ENCODE peak calls at places on chromosome 10, in six cellular contexts. One of them, this sample, is unnamed.

GRCh38 chr10:43958071-43958432 is 309.4 kb upstream of the ZNF32 start:
- DNase-seq in vagina: no peak
- DNase-seq in lower lobe of right lung: no peak
- DNase-seq in neural crest cell: no peak
- DNase-seq in cardiac fibroblast: no peak
- DNase-seq in foreskin fibroblast: no peak
- DNase-seq in this sample: peak; percentile 74

GRCh38 chr10:99532194-99532593 is 548 bp upstream of the NKX2-3 start:
- DNase-seq in vagina: no peak
- DNase-seq in lower lobe of right lung: no peak
- DNase-seq in neural crest cell: no peak
- DNase-seq in cardiac fibroblast: no peak
- DNase-seq in foreskin fibroblast: no peak
- DNase-seq in this sample: no peak

GRCh38 chr10:79090134-79090803 is 21.5 kb downstream of the ZMIZ1 start:
- DNase-seq in vagina: no peak
- DNase-seq in lower lobe of right lung: no peak
- DNase-seq in neural crest cell: no peak
- DNase-seq in cardiac fibroblast: peak; percentile 54
- DNase-seq in foreskin fibroblast: no peak
- DNase-seq in this sample: no peak

GRCh38 chr10:123024540-123024939 is 15.7 kb downstream of the ACADSB start:
- DNase-seq in vagina: no peak
- DNase-seq in lower lobe of right lung: no peak
- DNase-seq in neural crest cell: no peak
- DNase-seq in cardiac fibroblast: no peak
- DNase-seq in foreskin fibroblast: no peak
- DNase-seq in this sample: no peak

GRCh38 chr10:60948871-60949270 is 4.9 kb upstream of the RHOBTB1 start:
- DNase-seq in vagina: no peak
- DNase-seq in lower lobe of right lung: no peak
- DNase-seq in neural crest cell: no peak
- DNase-seq in cardiac fibroblast: no peak
- DNase-seq in foreskin fibroblast: no peak
- DNase-seq in this sample: no peak

GRCh38 chr10:112732277-112732891 is 217.7 kb upstream of the TCF7L2 start:
- DNase-seq in vagina: no peak
- DNase-seq in lower lobe of right lung: no peak
- DNase-seq in neural crest cell: peak; percentile 13
- DNase-seq in cardiac fibroblast: peak; percentile 35
- DNase-seq in foreskin fibroblast: no peak
- DNase-seq in this sample: no peak

GRCh38 chr10:103564799-103565365 is 71.4 kb downstream of the NEURL1 start:
- DNase-seq in vagina: no peak
- DNase-seq in lower lobe of right lung: no peak
- DNase-seq in neural crest cell: peak; percentile 56
- DNase-seq in cardiac fibroblast: no peak
- DNase-seq in foreskin fibroblast: no peak
- DNase-seq in this sample: no peak

GRCh38 chr10:132626761-132627735 is 89.5 kb downstream of the INPP5A start:
- DNase-seq in vagina: no peak
- DNase-seq in lower lobe of right lung: no peak
- DNase-seq in neural crest cell: no peak
- DNase-seq in cardiac fibroblast: no peak
- DNase-seq in foreskin fibroblast: no peak
- DNase-seq in this sample: peak; percentile 73

GRCh38 chr10:91901784-91902677 is 7.3 kb downstream of the FGFBP3 start:
- DNase-seq in vagina: no peak
- DNase-seq in lower lobe of right lung: no peak
- DNase-seq in neural crest cell: no peak
- DNase-seq in cardiac fibroblast: peak; percentile 93
- DNase-seq in foreskin fibroblast: peak; percentile 93
- DNase-seq in this sample: no peak

GRCh38 chr10:69479737-69480412 is 28.6 kb downstream of the TSPAN15 start:
- DNase-seq in vagina: no peak
- DNase-seq in lower lobe of right lung: peak; percentile 25
- DNase-seq in neural crest cell: no peak
- DNase-seq in cardiac fibroblast: peak; percentile 49
- DNase-seq in foreskin fibroblast: no peak
- DNase-seq in this sample: peak; percentile 41

GRCh38 chr10:124992462-124993344 is 50.8 kb downstream of the ZRANB1 start:
- DNase-seq in vagina: peak; percentile 88
- DNase-seq in lower lobe of right lung: peak; percentile 51
- DNase-seq in neural crest cell: peak; percentile 68
- DNase-seq in cardiac fibroblast: peak; percentile 89
- DNase-seq in foreskin fibroblast: peak; percentile 65
- DNase-seq in this sample: peak; percentile 88

GRCh38 chr10:73802276-73802991 is 9.0 kb downstream of the NDST2 start:
- DNase-seq in vagina: no peak
- DNase-seq in lower lobe of right lung: no peak
- DNase-seq in neural crest cell: no peak
- DNase-seq in cardiac fibroblast: no peak
- DNase-seq in foreskin fibroblast: no peak
- DNase-seq in this sample: no peak

GRCh38 chr10:33143160-33143728 is 185.2 kb upstream of the ITGB1 start:
- DNase-seq in vagina: no peak
- DNase-seq in lower lobe of right lung: no peak
- DNase-seq in neural crest cell: no peak
- DNase-seq in cardiac fibroblast: peak; percentile 70
- DNase-seq in foreskin fibroblast: peak; percentile 83
- DNase-seq in this sample: no peak

GRCh38 chr10:33401300-33401699 is 66.8 kb upstream of the NRP1 start:
- DNase-seq in vagina: no peak
- DNase-seq in lower lobe of right lung: no peak
- DNase-seq in neural crest cell: no peak
- DNase-seq in cardiac fibroblast: no peak
- DNase-seq in foreskin fibroblast: no peak
- DNase-seq in this sample: no peak

GRCh38 chr10:100020161-100020882 is 10.6 kb upstream of the DNMBP start:
- DNase-seq in vagina: no peak
- DNase-seq in lower lobe of right lung: no peak
- DNase-seq in neural crest cell: no peak
- DNase-seq in cardiac fibroblast: no peak
- DNase-seq in foreskin fibroblast: no peak
- DNase-seq in this sample: no peak

GRCh38 chr10:61903184-61903990 is 1.9 kb downstream of the ARID5B start:
- DNase-seq in vagina: peak; percentile 91
- DNase-seq in lower lobe of right lung: peak; percentile 77
- DNase-seq in neural crest cell: peak; percentile 14
- DNase-seq in cardiac fibroblast: peak; percentile 75
- DNase-seq in foreskin fibroblast: peak; percentile 33
- DNase-seq in this sample: peak; percentile 90

GRCh38 chr10:88952647-88953111 is at the start of gene ACTA2:
- DNase-seq in vagina: no peak
- DNase-seq in lower lobe of right lung: no peak
- DNase-seq in neural crest cell: no peak
- DNase-seq in cardiac fibroblast: peak; percentile 76
- DNase-seq in foreskin fibroblast: peak; percentile 52
- DNase-seq in this sample: peak; percentile 87

GRCh38 chr10:121323448-121323847 is 274.8 kb downstream of the FGFR2 start:
- DNase-seq in vagina: no peak
- DNase-seq in lower lobe of right lung: no peak
- DNase-seq in neural crest cell: no peak
- DNase-seq in cardiac fibroblast: no peak
- DNase-seq in foreskin fibroblast: no peak
- DNase-seq in this sample: no peak

GRCh38 chr10:29120216-29120615 is 168.7 kb upstream of the LYZL1 start:
- DNase-seq in vagina: no peak
- DNase-seq in lower lobe of right lung: no peak
- DNase-seq in neural crest cell: no peak
- DNase-seq in cardiac fibroblast: peak; percentile 65
- DNase-seq in foreskin fibroblast: no peak
- DNase-seq in this sample: no peak

GRCh38 chr10:101397140-101397539 is 43.2 kb downstream of the BTRC start:
- DNase-seq in vagina: no peak
- DNase-seq in lower lobe of right lung: no peak
- DNase-seq in neural crest cell: no peak
- DNase-seq in cardiac fibroblast: peak; percentile 93
- DNase-seq in foreskin fibroblast: peak; percentile 7
- DNase-seq in this sample: no peak

GRCh38 chr10:133362846-133363245 is 5.0 kb upstream of the FUOM start:
- DNase-seq in vagina: no peak
- DNase-seq in lower lobe of right lung: no peak
- DNase-seq in neural crest cell: no peak
- DNase-seq in cardiac fibroblast: no peak
- DNase-seq in foreskin fibroblast: no peak
- DNase-seq in this sample: no peak

GRCh38 chr10:3579845-3580244 is 205.2 kb downstream of the KLF6 start:
- DNase-seq in vagina: no peak
- DNase-seq in lower lobe of right lung: no peak
- DNase-seq in neural crest cell: no peak
- DNase-seq in cardiac fibroblast: no peak
- DNase-seq in foreskin fibroblast: no peak
- DNase-seq in this sample: no peak

GRCh38 chr10:132607961-132608495 is 70.4 kb downstream of the INPP5A start:
- DNase-seq in vagina: no peak
- DNase-seq in lower lobe of right lung: no peak
- DNase-seq in neural crest cell: no peak
- DNase-seq in cardiac fibroblast: no peak
- DNase-seq in foreskin fibroblast: no peak
- DNase-seq in this sample: peak; percentile 66

GRCh38 chr10:82942572-82943091 is 1067.6 kb downstream of the NRG3 start:
- DNase-seq in vagina: no peak
- DNase-seq in lower lobe of right lung: no peak
- DNase-seq in neural crest cell: no peak
- DNase-seq in cardiac fibroblast: peak; percentile 62
- DNase-seq in foreskin fibroblast: peak; percentile 17
- DNase-seq in this sample: peak; percentile 86

DNA sequence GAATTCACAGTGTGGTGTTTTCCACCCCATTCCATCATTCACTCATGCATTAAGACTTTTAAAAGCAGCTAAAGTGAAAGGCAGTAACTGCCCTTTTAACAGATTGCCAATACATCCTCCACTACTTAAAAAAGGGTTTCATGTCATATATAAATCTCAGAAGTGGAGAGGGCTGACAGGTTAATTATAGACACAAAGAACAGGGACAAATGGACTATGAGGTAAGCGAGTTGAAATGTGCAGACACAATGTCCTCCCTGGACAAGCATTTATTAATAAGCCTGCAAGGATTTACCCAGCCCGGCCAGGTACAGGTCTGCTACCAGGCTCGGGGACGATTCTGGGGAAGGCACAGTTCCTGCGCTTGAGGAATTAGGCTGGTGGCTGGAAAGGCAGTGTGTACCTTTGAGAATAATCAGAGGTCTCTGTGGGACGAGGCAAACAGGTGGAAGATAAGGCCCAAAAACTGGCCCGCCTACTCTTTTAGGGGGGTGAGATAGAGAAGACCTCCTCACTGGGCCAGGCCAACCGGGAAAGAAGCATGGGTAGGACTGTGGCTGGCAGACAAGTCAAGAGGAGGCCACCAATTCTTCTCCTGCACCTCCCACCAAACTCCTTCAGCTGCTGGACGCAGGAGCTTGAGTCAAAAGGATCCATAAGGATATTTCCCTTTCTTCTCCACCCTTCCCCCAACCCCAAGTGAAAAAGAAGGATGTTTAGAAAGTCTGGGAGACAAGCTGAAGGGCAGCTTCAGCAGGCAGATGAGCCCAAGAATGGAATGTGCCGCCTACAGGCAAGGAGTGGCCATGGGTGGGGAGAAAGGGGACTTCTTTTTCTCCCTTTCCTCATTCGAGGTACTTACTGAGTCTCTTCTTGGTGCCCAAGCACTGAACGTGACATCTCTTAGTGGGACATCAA is 1.5 kb downstream of the PDLIM1 start:
- DNase-seq in vagina: peak; percentile 87
- DNase-seq in lower lobe of right lung: no peak
- DNase-seq in neural crest cell: no peak
- DNase-seq in cardiac fibroblast: peak; percentile 53
- DNase-seq in foreskin fibroblast: no peak
- DNase-seq in this sample: no peak
- TF ChIP-seq CTCF in vagina: no peak
- TF ChIP-seq CTCF in lower lobe of right lung: peak; percentile 40
- TF ChIP-seq CTCF in neural crest cell: peak; percentile 21
- TF ChIP-seq CTCF in cardiac fibroblast: peak; percentile 31
- TF ChIP-seq CTCF in foreskin fibroblast: no peak
- TF ChIP-seq CTCF in this sample: no peak

GRCh38 chr10:66362522-66362921 is 563.3 kb upstream of the LRRTM3 start:
- DNase-seq in vagina: no peak
- DNase-seq in lower lobe of right lung: no peak
- DNase-seq in neural crest cell: no peak
- DNase-seq in cardiac fibroblast: no peak
- DNase-seq in foreskin fibroblast: no peak
- DNase-seq in this sample: no peak
- TF ChIP-seq CTCF in vagina: no peak
- TF ChIP-seq CTCF in lower lobe of right lung: no peak
- TF ChIP-seq CTCF in neural crest cell: no peak
- TF ChIP-seq CTCF in cardiac fibroblast: no peak
- TF ChIP-seq CTCF in foreskin fibroblast: no peak
- TF ChIP-seq CTCF in this sample: no peak

GRCh38 chr10:130339091-130339490 is 202.9 kb downstream of the GLRX3 start:
- DNase-seq in vagina: peak; percentile 42
- DNase-seq in lower lobe of right lung: no peak
- DNase-seq in neural crest cell: no peak
- DNase-seq in cardiac fibroblast: no peak
- DNase-seq in foreskin fibroblast: no peak
- DNase-seq in this sample: peak; percentile 27

GRCh38 chr10:130338588-130339070 is 202.4 kb downstream of the GLRX3 start:
- DNase-seq in vagina: peak; percentile 64
- DNase-seq in lower lobe of right lung: no peak
- DNase-seq in neural crest cell: no peak
- DNase-seq in cardiac fibroblast: no peak
- DNase-seq in foreskin fibroblast: no peak
- DNase-seq in this sample: peak; percentile 32

GRCh38 chr10:130339911-130340310 is 203.7 kb downstream of the GLRX3 start:
- DNase-seq in vagina: peak; percentile 58
- DNase-seq in lower lobe of right lung: no peak
- DNase-seq in neural crest cell: no peak
- DNase-seq in cardiac fibroblast: no peak
- DNase-seq in foreskin fibroblast: no peak
- DNase-seq in this sample: peak; percentile 24

GRCh38 chr10:130340816-130341215 is 204.6 kb downstream of the GLRX3 start:
- DNase-seq in vagina: no peak
- DNase-seq in lower lobe of right lung: no peak
- DNase-seq in neural crest cell: no peak
- DNase-seq in cardiac fibroblast: no peak
- DNase-seq in foreskin fibroblast: no peak
- DNase-seq in this sample: peak; percentile 18

DNA sequence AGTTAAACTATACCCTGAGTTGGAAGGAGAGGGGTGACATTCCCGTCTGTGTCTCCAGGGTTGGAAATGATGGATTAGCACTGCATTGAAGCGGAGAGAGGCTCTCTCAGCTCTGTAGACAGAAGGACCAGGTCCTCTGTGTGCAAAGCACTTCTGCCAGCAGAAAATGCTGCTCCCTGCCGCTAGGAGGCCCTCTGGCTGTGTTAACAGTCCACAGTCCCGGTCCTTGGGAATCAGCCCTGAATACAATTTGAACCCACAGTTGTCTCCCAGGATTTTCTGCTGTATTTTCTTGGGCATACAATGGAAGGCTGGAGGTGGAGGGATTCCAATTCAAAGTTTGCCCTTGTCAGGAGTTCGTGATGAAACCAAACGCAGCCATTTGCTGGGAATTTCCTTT is 205.1 kb downstream of the GLRX3 start:
- DNase-seq in vagina: peak; percentile 27
- DNase-seq in lower lobe of right lung: no peak
- DNase-seq in neural crest cell: peak; percentile 55
- DNase-seq in cardiac fibroblast: no peak
- DNase-seq in foreskin fibroblast: no peak
- DNase-seq in this sample: peak; percentile 25
- TF ChIP-seq CTCF in vagina: no peak
- TF ChIP-seq CTCF in lower lobe of right lung: peak; percentile 54
- TF ChIP-seq CTCF in neural crest cell: peak; percentile 72
- TF ChIP-seq CTCF in cardiac fibroblast: peak; percentile 7
- TF ChIP-seq CTCF in foreskin fibroblast: no peak
- TF ChIP-seq CTCF in this sample: peak; percentile 63

GRCh38 chr10:75111367-75111905 is at the start of gene SAMD8:
- DNase-seq in vagina: peak; percentile 96
- DNase-seq in lower lobe of right lung: peak; percentile 99
- DNase-seq in neural crest cell: peak; percentile 94
- DNase-seq in cardiac fibroblast: peak; percentile 98
- DNase-seq in foreskin fibroblast: peak; percentile 94
- DNase-seq in this sample: peak; percentile 99
- TF ChIP-seq CTCF in vagina: peak; percentile 38
- TF ChIP-seq CTCF in lower lobe of right lung: peak; percentile 39
- TF ChIP-seq CTCF in neural crest cell: peak; percentile 48
- TF ChIP-seq CTCF in cardiac fibroblast: no peak
- TF ChIP-seq CTCF in foreskin fibroblast: no peak
- TF ChIP-seq CTCF in this sample: no peak

This sample was measured in kidney.